ENCODE peak calls at places on chromosome 9, in ten cellular contexts. One of them, this sample, is unnamed.

GRCh38 chr9:133974631-133975341 is 17.3 kb downstream of the VAV2 start:
- DNase-seq in HCT116: no peak
- DNase-seq in colonic mucosa: no peak
- DNase-seq in ascending aorta: no peak
- DNase-seq in IMR-90: no peak
- DNase-seq in heart right ventricle: no peak
- DNase-seq in PC-3: no peak
- DNase-seq in A673: no peak
- DNase-seq in upper lobe of right lung: peak; percentile 35
- DNase-seq in naive thymus-derived CD4-positive, alpha-beta T cell: no peak
- DNase-seq in this sample: peak; percentile 85

GRCh38 chr9:133584559-133585476 is 24.4 kb downstream of the FAM163B start:
- DNase-seq in HCT116: no peak
- DNase-seq in ascending aorta: no peak
- DNase-seq in upper lobe of right lung: no peak
- DNase-seq in colonic mucosa: peak; percentile 58
- DNase-seq in heart right ventricle: peak; percentile 20
- DNase-seq in PC-3: no peak
- DNase-seq in naive thymus-derived CD4-positive, alpha-beta T cell: no peak
- DNase-seq in A673: peak; percentile 85
- DNase-seq in IMR-90: no peak
- DNase-seq in this sample: no peak

GRCh38 chr9:129484325-129485000 is 136.4 kb downstream of the C9orf50 start:
- DNase-seq in PC-3: no peak
- DNase-seq in naive thymus-derived CD4-positive, alpha-beta T cell: no peak
- DNase-seq in heart right ventricle: no peak
- DNase-seq in colonic mucosa: no peak
- DNase-seq in ascending aorta: no peak
- DNase-seq in IMR-90: no peak
- DNase-seq in upper lobe of right lung: no peak
- DNase-seq in A673: no peak
- DNase-seq in HCT116: no peak
- DNase-seq in this sample: no peak

GRCh38 chr9:137136261-137136925 is 2.6 kb upstream of the GRIN1 start:
- DNase-seq in A673: no peak
- DNase-seq in upper lobe of right lung: peak; percentile 62
- DNase-seq in HCT116: no peak
- DNase-seq in IMR-90: no peak
- DNase-seq in colonic mucosa: peak; percentile 49
- DNase-seq in heart right ventricle: no peak
- DNase-seq in PC-3: no peak
- DNase-seq in ascending aorta: no peak
- DNase-seq in naive thymus-derived CD4-positive, alpha-beta T cell: no peak
- DNase-seq in this sample: no peak

GRCh38 chr9:98222885-98223640 is 30.6 kb upstream of the CORO2A start:
- DNase-seq in naive thymus-derived CD4-positive, alpha-beta T cell: no peak
- DNase-seq in heart right ventricle: no peak
- DNase-seq in A673: peak; percentile 81
- DNase-seq in IMR-90: peak; percentile 99
- DNase-seq in HCT116: peak; percentile 54
- DNase-seq in upper lobe of right lung: no peak
- DNase-seq in ascending aorta: no peak
- DNase-seq in PC-3: peak; percentile 85
- DNase-seq in colonic mucosa: no peak
- DNase-seq in this sample: no peak

GRCh38 chr9:126084696-126085095 is 241.9 kb upstream of the MVB12B start:
- DNase-seq in heart right ventricle: no peak
- DNase-seq in A673: no peak
- DNase-seq in HCT116: no peak
- DNase-seq in IMR-90: no peak
- DNase-seq in naive thymus-derived CD4-positive, alpha-beta T cell: no peak
- DNase-seq in PC-3: no peak
- DNase-seq in upper lobe of right lung: no peak
- DNase-seq in colonic mucosa: no peak
- DNase-seq in ascending aorta: no peak
- DNase-seq in this sample: no peak

GRCh38 chr9:12640021-12640587 is 53.1 kb upstream of the TYRP1 start:
- DNase-seq in PC-3: peak; percentile 57
- DNase-seq in HCT116: peak; percentile 26
- DNase-seq in A673: peak; percentile 76
- DNase-seq in IMR-90: peak; percentile 43
- DNase-seq in upper lobe of right lung: no peak
- DNase-seq in heart right ventricle: no peak
- DNase-seq in ascending aorta: no peak
- DNase-seq in naive thymus-derived CD4-positive, alpha-beta T cell: no peak
- DNase-seq in colonic mucosa: no peak
- DNase-seq in this sample: peak; percentile 52

GRCh38 chr9:9079473-9079872 is 1279.9 kb upstream of the DMAC1 start:
- DNase-seq in naive thymus-derived CD4-positive, alpha-beta T cell: no peak
- DNase-seq in IMR-90: no peak
- DNase-seq in colonic mucosa: no peak
- DNase-seq in heart right ventricle: no peak
- DNase-seq in HCT116: no peak
- DNase-seq in A673: no peak
- DNase-seq in upper lobe of right lung: no peak
- DNase-seq in ascending aorta: no peak
- DNase-seq in PC-3: no peak
- DNase-seq in this sample: no peak

GRCh38 chr9:6545017-6545691 is 100.4 kb downstream of the GLDC start:
- DNase-seq in A673: no peak
- DNase-seq in ascending aorta: no peak
- DNase-seq in PC-3: peak; percentile 85
- DNase-seq in HCT116: no peak
- DNase-seq in heart right ventricle: no peak
- DNase-seq in upper lobe of right lung: no peak
- DNase-seq in colonic mucosa: no peak
- DNase-seq in naive thymus-derived CD4-positive, alpha-beta T cell: no peak
- DNase-seq in IMR-90: peak; percentile 50
- DNase-seq in this sample: no peak

GRCh38 chr9:85740821-85741111 is 988 bp downstream of the AGTPBP1 start:
- DNase-seq in colonic mucosa: no peak
- DNase-seq in HCT116: no peak
- DNase-seq in ascending aorta: no peak
- DNase-seq in naive thymus-derived CD4-positive, alpha-beta T cell: no peak
- DNase-seq in IMR-90: peak; percentile 7
- DNase-seq in A673: no peak
- DNase-seq in heart right ventricle: no peak
- DNase-seq in PC-3: no peak
- DNase-seq in upper lobe of right lung: no peak
- DNase-seq in this sample: no peak

GRCh38 chr9:123998970-123999621 is 12.5 kb upstream of the LHX2 start:
- DNase-seq in PC-3: no peak
- DNase-seq in colonic mucosa: no peak
- DNase-seq in IMR-90: no peak
- DNase-seq in naive thymus-derived CD4-positive, alpha-beta T cell: no peak
- DNase-seq in ascending aorta: no peak
- DNase-seq in heart right ventricle: peak; percentile 11
- DNase-seq in A673: no peak
- DNase-seq in upper lobe of right lung: no peak
- DNase-seq in HCT116: no peak
- DNase-seq in this sample: no peak

GRCh38 chr9:112921549-112921948 is 30.9 kb upstream of the SLC46A2 start:
- DNase-seq in PC-3: peak; percentile 53
- DNase-seq in A673: peak; percentile 60
- DNase-seq in upper lobe of right lung: no peak
- DNase-seq in HCT116: peak; percentile 22
- DNase-seq in IMR-90: peak; percentile 63
- DNase-seq in naive thymus-derived CD4-positive, alpha-beta T cell: no peak
- DNase-seq in ascending aorta: no peak
- DNase-seq in heart right ventricle: no peak
- DNase-seq in colonic mucosa: no peak
- DNase-seq in this sample: no peak

GRCh38 chr9:92140074-92140753 is 25.0 kb upstream of the SPTLC1 start:
- DNase-seq in HCT116: peak; percentile 38
- DNase-seq in heart right ventricle: peak; percentile 78
- DNase-seq in IMR-90: peak; percentile 65
- DNase-seq in upper lobe of right lung: peak; percentile 90
- DNase-seq in PC-3: peak; percentile 73
- DNase-seq in colonic mucosa: peak; percentile 68
- DNase-seq in ascending aorta: no peak
- DNase-seq in naive thymus-derived CD4-positive, alpha-beta T cell: peak; percentile 62
- DNase-seq in A673: peak; percentile 68
- DNase-seq in this sample: peak; percentile 78

GRCh38 chr9:83701286-83701685 is 6.5 kb downstream of the UBQLN1 start:
- DNase-seq in heart right ventricle: no peak
- DNase-seq in PC-3: no peak
- DNase-seq in A673: no peak
- DNase-seq in naive thymus-derived CD4-positive, alpha-beta T cell: no peak
- DNase-seq in IMR-90: no peak
- DNase-seq in HCT116: no peak
- DNase-seq in ascending aorta: no peak
- DNase-seq in colonic mucosa: no peak
- DNase-seq in upper lobe of right lung: no peak
- DNase-seq in this sample: no peak
- H3K4me1 ChIP-seq in heart right ventricle: peaks cover 55% of the 10 kb centered on the region
- H3K4me1 ChIP-seq in PC-3: peaks cover 13% of the 10 kb centered on the region
- H3K4me1 ChIP-seq in A673: peaks cover 15% of the 10 kb centered on the region
- H3K4me1 ChIP-seq in naive thymus-derived CD4-positive, alpha-beta T cell: peaks cover 41% of the 10 kb centered on the region
- H3K4me1 ChIP-seq in IMR-90: no peaks in the 10 kb centered on the region
- H3K4me1 ChIP-seq in HCT116: peaks cover 10% of the 10 kb centered on the region
- H3K4me1 ChIP-seq in ascending aorta: no peaks in the 10 kb centered on the region
- H3K4me1 ChIP-seq in colonic mucosa: peaks cover 4% of the 10 kb centered on the region
- H3K4me1 ChIP-seq in upper lobe of right lung: peaks cover 39% of the 10 kb centered on the region
- H3K4me1 ChIP-seq in this sample: peaks cover 60% of the 10 kb centered on the region

DNA sequence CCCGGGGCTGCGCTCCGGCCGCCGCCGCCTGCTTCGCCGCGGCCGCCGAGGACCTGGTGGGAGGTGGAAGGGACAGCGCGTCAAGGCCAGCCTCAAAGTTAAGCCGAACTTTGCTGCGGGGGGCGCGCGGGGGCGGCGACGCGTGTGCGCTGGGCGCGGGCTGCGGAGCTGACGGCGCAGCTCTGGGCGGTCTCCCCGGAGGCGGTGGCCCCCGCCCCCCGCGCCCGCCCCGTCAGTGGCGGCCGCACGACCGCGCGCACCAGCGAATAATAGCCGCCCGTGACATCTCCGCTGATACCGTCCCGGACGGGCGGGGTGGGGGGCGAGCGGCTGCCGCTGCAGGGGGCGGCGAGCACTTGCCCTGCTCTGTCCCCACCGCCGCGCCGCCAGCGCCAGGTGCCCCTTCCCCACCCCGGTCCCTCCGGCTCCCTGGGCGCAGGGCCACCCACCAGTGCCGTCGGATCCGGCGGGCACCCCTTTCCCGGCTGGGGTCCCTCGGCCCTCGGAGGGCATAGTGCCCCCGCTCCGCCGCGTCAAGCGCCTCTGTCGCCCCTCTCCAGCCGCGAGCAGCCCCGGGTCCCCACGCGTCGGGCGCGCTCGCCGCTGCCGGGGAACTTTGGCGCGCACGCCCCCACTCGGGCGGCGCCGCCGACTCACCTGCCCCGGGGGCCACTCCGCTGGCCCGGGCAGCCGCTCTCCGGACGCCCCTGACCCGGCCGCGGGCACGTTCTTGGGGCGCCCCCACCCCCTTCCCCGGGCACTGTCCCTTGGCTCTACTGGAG is 772 bp upstream of the FAM78A start:
- DNase-seq in IMR-90: no peak
- DNase-seq in colonic mucosa: no peak
- DNase-seq in upper lobe of right lung: no peak
- DNase-seq in naive thymus-derived CD4-positive, alpha-beta T cell: no peak
- DNase-seq in heart right ventricle: peak; percentile 61
- DNase-seq in HCT116: no peak
- DNase-seq in ascending aorta: no peak
- DNase-seq in A673: no peak
- DNase-seq in PC-3: no peak
- DNase-seq in this sample: no peak
- H3K27me3 ChIP-seq in IMR-90: peaks cover 58% of the 10 kb centered on the region
- H3K27me3 ChIP-seq in colonic mucosa: peaks cover 18% of the 10 kb centered on the region
- H3K27me3 ChIP-seq in upper lobe of right lung: peaks cover 13% of the 10 kb centered on the region
- H3K27me3 ChIP-seq in naive thymus-derived CD4-positive, alpha-beta T cell: no peaks in the 10 kb centered on the region
- H3K27me3 ChIP-seq in heart right ventricle: peaks cover 10% of the 10 kb centered on the region
- H3K27me3 ChIP-seq in HCT116: no peaks in the 10 kb centered on the region
- H3K27me3 ChIP-seq in ascending aorta: no peaks in the 10 kb centered on the region
- H3K27me3 ChIP-seq in A673: peaks cover 5% of the 10 kb centered on the region
- H3K27me3 ChIP-seq in PC-3: peaks cover 15% of the 10 kb centered on the region
- H3K27me3 ChIP-seq in this sample: no peaks in the 10 kb centered on the region

GRCh38 chr9:121286688-121286972 is 18.7 kb downstream of the GSN start:
- DNase-seq in IMR-90: no peak
- DNase-seq in upper lobe of right lung: no peak
- DNase-seq in PC-3: no peak
- DNase-seq in ascending aorta: no peak
- DNase-seq in colonic mucosa: no peak
- DNase-seq in A673: no peak
- DNase-seq in naive thymus-derived CD4-positive, alpha-beta T cell: no peak
- DNase-seq in HCT116: no peak
- DNase-seq in heart right ventricle: no peak
- DNase-seq in this sample: no peak
- H3K4me3 ChIP-seq in IMR-90: no peak overlapping the region
- H3K4me3 ChIP-seq in upper lobe of right lung: peak overlapping the region; percentile 9
- H3K4me3 ChIP-seq in PC-3: no peak overlapping the region
- H3K4me3 ChIP-seq in ascending aorta: peak overlapping the region; percentile 38
- H3K4me3 ChIP-seq in colonic mucosa: peak overlapping the region; percentile 8
- H3K4me3 ChIP-seq in A673: peak overlapping the region; percentile 7
- H3K4me3 ChIP-seq in naive thymus-derived CD4-positive, alpha-beta T cell: no peak overlapping the region
- H3K4me3 ChIP-seq in HCT116: peak overlapping the region; percentile 32
- H3K4me3 ChIP-seq in heart right ventricle: peak overlapping the region; percentile 36
- H3K4me3 ChIP-seq in this sample: no peak overlapping the region

DNA sequence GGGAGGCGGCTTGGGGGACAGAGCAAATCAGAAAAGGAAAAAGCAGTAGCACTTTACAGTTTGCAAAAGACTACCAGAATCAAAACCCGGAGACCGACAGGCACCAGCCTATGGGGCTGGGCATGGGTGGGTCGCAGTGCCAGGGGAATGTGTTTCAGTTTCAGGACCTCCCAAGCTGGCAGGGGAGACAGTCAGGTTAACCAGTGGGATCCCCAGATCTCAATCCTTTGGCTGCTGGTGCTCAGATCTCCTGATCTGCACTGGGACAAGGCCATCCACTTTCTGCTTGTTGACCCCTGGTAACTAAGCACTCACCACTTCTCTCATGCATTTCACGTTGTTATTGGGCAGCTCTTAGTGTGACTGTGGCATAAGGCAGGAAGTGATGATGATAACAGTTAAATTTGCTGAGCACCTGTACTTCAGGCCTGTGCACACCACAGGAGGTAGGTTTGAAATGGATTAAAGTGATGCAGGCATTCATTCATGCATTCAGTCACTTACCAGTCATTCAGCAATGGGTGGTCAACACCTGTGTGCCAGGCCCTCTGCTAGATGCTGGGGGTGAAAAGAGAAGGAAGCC is 42.2 kb upstream of the STXBP1 start:
- DNase-seq in colonic mucosa: no peak
- DNase-seq in heart right ventricle: no peak
- DNase-seq in PC-3: peak; percentile 61
- DNase-seq in upper lobe of right lung: no peak
- DNase-seq in ascending aorta: no peak
- DNase-seq in IMR-90: peak; percentile 44
- DNase-seq in naive thymus-derived CD4-positive, alpha-beta T cell: peak; percentile 44
- DNase-seq in HCT116: no peak
- DNase-seq in A673: no peak
- DNase-seq in this sample: peak; percentile 70
- H3K4me1 ChIP-seq in colonic mucosa: peaks cover 19% of the 10 kb centered on the region
- H3K4me1 ChIP-seq in heart right ventricle: peaks cover 20% of the 10 kb centered on the region
- H3K4me1 ChIP-seq in PC-3: peaks cover 56% of the 10 kb centered on the region
- H3K4me1 ChIP-seq in upper lobe of right lung: peaks cover 50% of the 10 kb centered on the region
- H3K4me1 ChIP-seq in ascending aorta: peaks cover 30% of the 10 kb centered on the region
- H3K4me1 ChIP-seq in IMR-90: peaks cover 46% of the 10 kb centered on the region
- H3K4me1 ChIP-seq in naive thymus-derived CD4-positive, alpha-beta T cell: peaks cover 18% of the 10 kb centered on the region
- H3K4me1 ChIP-seq in HCT116: peaks cover 82% of the 10 kb centered on the region
- H3K4me1 ChIP-seq in A673: peaks cover 24% of the 10 kb centered on the region
- H3K4me1 ChIP-seq in this sample: peaks cover 71% of the 10 kb centered on the region